ENCODE peak calls at places on chromosome 3, in four cellular contexts. One of them, this sample, is unnamed.

GRCh38 chr3:143977326-143978262 is 6.0 kb downstream of the DIPK2A start:
- DNase-seq in H1: no peak
- DNase-seq in K562: no peak
- DNase-seq in HepG2: no peak
- DNase-seq in this sample: no peak

GRCh38 chr3:45145681-45146614 is at the start of gene CDCP1:
- DNase-seq in H1: no peak
- DNase-seq in HepG2: no peak
- DNase-seq in K562: peak; percentile 61
- DNase-seq in this sample: no peak

GRCh38 chr3:140398387-140398786 is 279.5 kb upstream of the TRIM42 start:
- DNase-seq in H1: no peak
- DNase-seq in HepG2: no peak
- DNase-seq in K562: no peak
- DNase-seq in this sample: no peak

GRCh38 chr3:9690451-9691450 is 12.9 kb upstream of the CPNE9 start:
- DNase-seq in HepG2: no peak
- DNase-seq in K562: peak; percentile 43
- DNase-seq in H1: no peak
- DNase-seq in this sample: peak; percentile 28

GRCh38 chr3:12155264-12155663 is 3.4 kb downstream of the TIMP4 start:
- DNase-seq in K562: no peak
- DNase-seq in H1: no peak
- DNase-seq in HepG2: no peak
- DNase-seq in this sample: no peak

GRCh38 chr3:147298511-147298982 is 107.8 kb downstream of the ZIC4 start:
- DNase-seq in H1: no peak
- DNase-seq in K562: no peak
- DNase-seq in HepG2: peak; percentile 3
- DNase-seq in this sample: no peak

GRCh38 chr3:177744873-177745646 is 547.8 kb upstream of the TBL1XR1 start:
- DNase-seq in HepG2: no peak
- DNase-seq in H1: no peak
- DNase-seq in K562: no peak
- DNase-seq in this sample: no peak

GRCh38 chr3:156693166-156693565 is 18.8 kb downstream of the TIPARP start:
- DNase-seq in HepG2: no peak
- DNase-seq in H1: no peak
- DNase-seq in K562: no peak
- DNase-seq in this sample: no peak

GRCh38 chr3:45021524-45021923 is 4.6 kb upstream of the CLEC3B start:
- DNase-seq in H1: no peak
- DNase-seq in K562: no peak
- DNase-seq in HepG2: no peak
- DNase-seq in this sample: no peak

GRCh38 chr3:52407779-52408178 is 37.1 kb downstream of the SEMA3G start:
- DNase-seq in H1: no peak
- DNase-seq in HepG2: no peak
- DNase-seq in K562: no peak
- DNase-seq in this sample: no peak

GRCh38 chr3:40306336-40306735 is 3.2 kb upstream of the EIF1B start:
- DNase-seq in K562: no peak
- DNase-seq in HepG2: no peak
- DNase-seq in H1: no peak
- DNase-seq in this sample: no peak

GRCh38 chr3:177212756-177213155 is 15.5 kb upstream of the TBL1XR1 start:
- DNase-seq in H1: no peak
- DNase-seq in K562: no peak
- DNase-seq in HepG2: no peak
- DNase-seq in this sample: no peak

GRCh38 chr3:155549087-155549486 is 195.8 kb downstream of the PLCH1 start:
- DNase-seq in K562: no peak
- DNase-seq in HepG2: no peak
- DNase-seq in H1: no peak
- DNase-seq in this sample: no peak

GRCh38 chr3:181637056-181637798 is 74.5 kb upstream of the SOX2 start:
- DNase-seq in HepG2: no peak
- DNase-seq in K562: no peak
- DNase-seq in H1: no peak
- DNase-seq in this sample: no peak

GRCh38 chr3:184050217-184050847 is 2.5 kb upstream of the HTR3C start:
- DNase-seq in H1: no peak
- DNase-seq in K562: no peak
- DNase-seq in HepG2: no peak
- DNase-seq in this sample: no peak

GRCh38 chr3:1375145-1375544 is 282.3 kb downstream of the CNTN6 start:
- DNase-seq in HepG2: no peak
- DNase-seq in H1: no peak
- DNase-seq in K562: no peak
- DNase-seq in this sample: no peak

GRCh38 chr3:189630667-189631372 is 369 bp upstream of the TP63 start:
- DNase-seq in K562: no peak
- DNase-seq in H1: no peak
- DNase-seq in HepG2: no peak
- DNase-seq in this sample: peak; percentile 73

GRCh38 chr3:195140816-195141793 is 129.9 kb downstream of the XXYLT1 start:
- DNase-seq in HepG2: no peak
- DNase-seq in K562: peak; percentile 84
- DNase-seq in H1: no peak
- DNase-seq in this sample: no peak

GRCh38 chr3:178802259-178802658 is 266.0 kb downstream of the KCNMB2 start:
- DNase-seq in K562: no peak
- DNase-seq in H1: no peak
- DNase-seq in HepG2: no peak
- DNase-seq in this sample: no peak

GRCh38 chr3:156818890-156819289 is 7.3 kb upstream of the LEKR1 start:
- DNase-seq in K562: no peak
- DNase-seq in HepG2: no peak
- DNase-seq in H1: no peak
- DNase-seq in this sample: no peak

GRCh38 chr3:193805448-193805847 is 212.4 kb downstream of the OPA1 start:
- DNase-seq in K562: peak; percentile 36
- DNase-seq in HepG2: peak; percentile 63
- DNase-seq in H1: no peak
- DNase-seq in this sample: no peak

GRCh38 chr3:11878837-11879236 is 32.2 kb upstream of the TAMM41 start:
- DNase-seq in H1: no peak
- DNase-seq in HepG2: no peak
- DNase-seq in K562: no peak
- DNase-seq in this sample: no peak

GRCh38 chr3:177471733-177472480 is 274.6 kb upstream of the TBL1XR1 start:
- DNase-seq in H1: no peak
- DNase-seq in HepG2: no peak
- DNase-seq in K562: no peak
- DNase-seq in this sample: no peak

GRCh38 chr3:25405335-25405734 is 22.7 kb upstream of the RARB start:
- DNase-seq in K562: no peak
- DNase-seq in HepG2: no peak
- DNase-seq in H1: no peak
- DNase-seq in this sample: no peak

GRCh38 chr3:64223809-64224570 is 1.3 kb downstream of the PRICKLE2 start:
- DNase-seq in HepG2: no peak
- DNase-seq in H1: no peak
- DNase-seq in K562: no peak
- DNase-seq in this sample: no peak

GRCh38 chr3:28575748-28576589 is 227.3 kb upstream of the AZI2 start:
- DNase-seq in K562: no peak
- DNase-seq in H1: no peak
- DNase-seq in HepG2: no peak
- DNase-seq in this sample: no peak

GRCh38 chr3:188339410-188340295 is 185.7 kb downstream of the LPP start:
- DNase-seq in HepG2: no peak
- DNase-seq in K562: no peak
- DNase-seq in H1: no peak
- DNase-seq in this sample: no peak

GRCh38 chr3:46612324-46612723 is at the start of gene FAM240A:
- DNase-seq in HepG2: no peak
- DNase-seq in K562: no peak
- DNase-seq in H1: no peak
- DNase-seq in this sample: no peak

GRCh38 chr3:48949376-48949717 is 30.7 kb downstream of the ARIH2 start:
- DNase-seq in HepG2: no peak
- DNase-seq in H1: no peak
- DNase-seq in K562: no peak
- DNase-seq in this sample: no peak

GRCh38 chr3:48950051-48950450 is 31.4 kb downstream of the ARIH2 start:
- DNase-seq in K562: no peak
- DNase-seq in H1: no peak
- DNase-seq in HepG2: no peak
- DNase-seq in this sample: no peak

GRCh38 chr3:48957006-48957705 is 32.9 kb upstream of the P4HTM start:
- DNase-seq in K562: no peak
- DNase-seq in HepG2: no peak
- DNase-seq in H1: no peak
- DNase-seq in this sample: no peak

DNA sequence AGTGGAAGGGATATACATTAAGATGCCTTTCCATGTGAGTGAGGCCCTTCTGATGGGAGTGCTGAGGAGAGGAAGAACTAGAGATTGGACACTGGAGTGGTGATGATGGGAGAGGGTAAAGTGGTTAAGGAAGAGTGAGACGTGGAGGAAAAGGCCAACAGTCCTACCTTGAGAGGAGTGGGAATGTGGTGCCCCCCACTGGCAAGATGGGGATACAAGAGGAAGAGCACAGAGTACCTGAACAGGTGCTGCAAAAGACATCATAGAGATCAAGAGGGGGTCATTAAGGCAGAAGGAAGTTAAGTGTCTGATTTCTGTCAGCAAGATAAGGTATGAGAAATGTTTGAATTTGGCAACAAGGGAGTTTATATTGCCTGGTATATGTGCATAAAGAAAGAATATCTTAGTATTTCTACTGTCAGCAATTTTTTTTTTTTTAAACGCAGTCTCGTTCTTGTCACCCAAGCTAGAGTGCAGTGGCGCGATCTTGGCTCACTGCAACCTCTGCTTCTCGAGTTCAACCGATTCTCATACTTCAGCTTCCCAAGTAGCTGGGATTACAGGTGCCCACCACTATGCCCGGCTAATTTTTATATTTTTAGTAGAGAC is 34.0 kb downstream of the ARIH2 start:
- DNase-seq in H1: peak; percentile 7
- DNase-seq in HepG2: peak; percentile 45
- DNase-seq in K562: no peak
- DNase-seq in this sample: no peak
- TF ChIP-seq MAX in H1: no peak
- TF ChIP-seq MAX in HepG2: no peak
- TF ChIP-seq MAX in K562: no peak
- TF ChIP-seq MAX in this sample: no peak

DNA sequence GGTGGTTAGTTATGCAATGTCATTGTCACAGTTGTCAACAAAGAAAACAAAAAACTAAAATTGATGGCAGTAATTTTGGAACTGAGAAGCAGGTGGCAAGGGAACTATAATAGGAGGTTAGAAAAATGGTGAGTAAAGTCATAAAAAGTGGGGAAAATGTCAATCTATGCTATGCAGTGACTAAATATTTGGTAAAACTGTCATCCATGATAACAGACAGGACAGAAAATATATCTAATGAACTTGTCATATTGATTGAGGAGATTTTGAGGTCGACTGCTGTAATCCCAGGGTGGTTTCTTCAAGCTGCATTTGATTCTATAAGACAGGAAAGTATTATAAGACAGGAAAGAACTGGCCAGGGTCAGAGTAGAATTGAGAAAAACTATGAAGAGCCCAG is 998.4 kb downstream of the IGSF11 start:
- DNase-seq in HepG2: no peak
- DNase-seq in H1: no peak
- DNase-seq in K562: no peak
- DNase-seq in this sample: no peak
- TF ChIP-seq EP300 in HepG2: no peak
- TF ChIP-seq EP300 in H1: no peak
- TF ChIP-seq EP300 in K562: no peak
- TF ChIP-seq EP300 in this sample: no peak

GRCh38 chr3:48503406-48504050 is 446 bp downstream of the SHISA5 start:
- DNase-seq in H1: no peak
- DNase-seq in HepG2: no peak
- DNase-seq in K562: peak; percentile 41
- DNase-seq in this sample: no peak
- TF ChIP-seq ATF3 in H1: no peak
- TF ChIP-seq ATF3 in HepG2: no peak
- TF ChIP-seq ATF3 in K562: no peak
- TF ChIP-seq ATF3 in this sample: no peak

GRCh38 chr3:111538111-111538510 is 3.9 kb upstream of the CD96 start:
- DNase-seq in HepG2: no peak
- DNase-seq in H1: no peak
- DNase-seq in K562: no peak
- DNase-seq in this sample: no peak

GRCh38 chr3:111541911-111542483 is at the start of gene CD96:
- DNase-seq in K562: no peak
- DNase-seq in HepG2: no peak
- DNase-seq in H1: no peak
- DNase-seq in this sample: no peak

GRCh38 chr3:111541391-111541790 is 606 bp upstream of the CD96 start:
- DNase-seq in HepG2: no peak
- DNase-seq in K562: no peak
- DNase-seq in H1: no peak
- DNase-seq in this sample: no peak

GRCh38 chr3:111538687-111539086 is 3.3 kb upstream of the CD96 start:
- DNase-seq in H1: no peak
- DNase-seq in HepG2: peak; percentile 13
- DNase-seq in K562: no peak
- DNase-seq in this sample: no peak

GRCh38 chr3:111539351-111540331 is 2.4 kb upstream of the CD96 start:
- DNase-seq in K562: no peak
- DNase-seq in H1: peak; percentile 21
- DNase-seq in HepG2: peak; percentile 34
- DNase-seq in this sample: peak; percentile 38
- TF ChIP-seq MAX in K562: no peak
- TF ChIP-seq MAX in H1: no peak
- TF ChIP-seq MAX in HepG2: no peak
- TF ChIP-seq MAX in this sample: no peak

GRCh38 chr3:151838574-151839312 is 24.8 kb downstream of the AADAC start:
- DNase-seq in HepG2: peak; percentile 77
- DNase-seq in H1: no peak
- DNase-seq in K562: peak; percentile 48
- DNase-seq in this sample: peak; percentile 2

GRCh38 chr3:151835751-151836550 is 22.0 kb downstream of the AADAC start:
- DNase-seq in HepG2: no peak
- DNase-seq in H1: no peak
- DNase-seq in K562: no peak
- DNase-seq in this sample: no peak

GRCh38 chr3:151841801-151842200 is 27.9 kb downstream of the AADAC start:
- DNase-seq in HepG2: no peak
- DNase-seq in H1: no peak
- DNase-seq in K562: no peak
- DNase-seq in this sample: no peak

GRCh38 chr3:151839313-151839631 is 25.4 kb downstream of the AADAC start:
- DNase-seq in K562: no peak
- DNase-seq in H1: no peak
- DNase-seq in HepG2: no peak
- DNase-seq in this sample: no peak

DNA sequence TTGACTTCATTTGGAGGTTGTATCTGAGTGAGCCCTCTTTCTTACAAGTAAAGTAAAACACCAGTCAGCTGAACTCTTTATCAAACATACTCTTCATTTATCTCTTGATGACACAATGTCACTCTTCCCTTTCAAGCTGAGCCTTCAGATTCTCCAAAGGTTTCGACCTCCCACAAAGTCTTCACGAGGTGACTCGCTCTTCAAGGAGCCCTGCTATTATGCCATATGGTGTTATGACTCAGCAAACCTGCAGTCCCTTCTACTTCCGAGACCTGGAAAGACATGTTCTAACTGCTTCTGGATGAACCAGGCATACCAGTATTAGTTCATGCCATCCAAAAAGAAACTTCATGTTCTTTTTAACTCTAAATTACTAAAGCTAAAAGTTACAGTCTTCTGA is 23.1 kb downstream of the AADAC start:
- DNase-seq in K562: peak; percentile 42
- DNase-seq in HepG2: no peak
- DNase-seq in H1: peak; percentile 34
- DNase-seq in this sample: no peak
- TF ChIP-seq EP300 in K562: peak; percentile 61
- TF ChIP-seq EP300 in HepG2: no peak
- TF ChIP-seq EP300 in H1: no peak
- TF ChIP-seq EP300 in this sample: no peak

This sample was measured in GM12878.